ENCODE peak calls at places on chromosome 12, in ten cellular contexts. One of them, this sample, is unnamed.

GRCh38 chr12:94748726-94749421 is 98.5 kb upstream of the TMCC3 start:
- DNase-seq in A549: no peak
- DNase-seq in GM12892: no peak
- DNase-seq in heart left ventricle: no peak
- DNase-seq in IMR-90: no peak
- DNase-seq in lower leg skin: no peak
- DNase-seq in esophagus squamous epithelium: no peak
- DNase-seq in transverse colon: no peak
- DNase-seq in tibial nerve: no peak
- DNase-seq in spleen: no peak
- DNase-seq in this sample: no peak

GRCh38 chr12:101407054-101407437 is 526 bp downstream of the ARL1 start:
- DNase-seq in A549: no peak
- DNase-seq in GM12892: no peak
- DNase-seq in heart left ventricle: no peak
- DNase-seq in IMR-90: no peak
- DNase-seq in lower leg skin: no peak
- DNase-seq in esophagus squamous epithelium: no peak
- DNase-seq in transverse colon: no peak
- DNase-seq in tibial nerve: no peak
- DNase-seq in spleen: no peak
- DNase-seq in this sample: peak; percentile 19

GRCh38 chr12:53591301-53592206 is 34.6 kb downstream of the ATF7 start:
- DNase-seq in A549: no peak
- DNase-seq in GM12892: no peak
- DNase-seq in heart left ventricle: no peak
- DNase-seq in IMR-90: no peak
- DNase-seq in lower leg skin: no peak
- DNase-seq in esophagus squamous epithelium: no peak
- DNase-seq in transverse colon: no peak
- DNase-seq in tibial nerve: no peak
- DNase-seq in spleen: no peak
- DNase-seq in this sample: no peak

GRCh38 chr12:95736631-95737030 is 53.9 kb downstream of the NTN4 start:
- DNase-seq in A549: no peak
- DNase-seq in GM12892: no peak
- DNase-seq in heart left ventricle: peak; percentile 62
- DNase-seq in IMR-90: peak; percentile 47
- DNase-seq in lower leg skin: no peak
- DNase-seq in esophagus squamous epithelium: no peak
- DNase-seq in transverse colon: no peak
- DNase-seq in tibial nerve: no peak
- DNase-seq in spleen: no peak
- DNase-seq in this sample: no peak

GRCh38 chr12:127537070-127537469 is 729.9 kb upstream of the TMEM132C start:
- DNase-seq in A549: no peak
- DNase-seq in GM12892: no peak
- DNase-seq in heart left ventricle: no peak
- DNase-seq in IMR-90: no peak
- DNase-seq in lower leg skin: no peak
- DNase-seq in esophagus squamous epithelium: no peak
- DNase-seq in transverse colon: no peak
- DNase-seq in tibial nerve: no peak
- DNase-seq in spleen: no peak
- DNase-seq in this sample: no peak

GRCh38 chr12:49588761-49589516 is 16.5 kb downstream of the FAM186B start:
- DNase-seq in A549: no peak
- DNase-seq in GM12892: no peak
- DNase-seq in heart left ventricle: peak; percentile 50
- DNase-seq in IMR-90: no peak
- DNase-seq in lower leg skin: no peak
- DNase-seq in esophagus squamous epithelium: no peak
- DNase-seq in transverse colon: no peak
- DNase-seq in tibial nerve: no peak
- DNase-seq in spleen: no peak
- DNase-seq in this sample: no peak

GRCh38 chr12:6288235-6288634 is 22.2 kb upstream of the PLEKHG6 start:
- DNase-seq in A549: no peak
- DNase-seq in GM12892: no peak
- DNase-seq in heart left ventricle: no peak
- DNase-seq in IMR-90: peak; percentile 88
- DNase-seq in lower leg skin: no peak
- DNase-seq in esophagus squamous epithelium: no peak
- DNase-seq in transverse colon: no peak
- DNase-seq in tibial nerve: no peak
- DNase-seq in spleen: no peak
- DNase-seq in this sample: no peak

GRCh38 chr12:119594399-119594730 is 791 bp downstream of the TMEM233 start:
- DNase-seq in A549: no peak
- DNase-seq in GM12892: no peak
- DNase-seq in heart left ventricle: no peak
- DNase-seq in IMR-90: no peak
- DNase-seq in lower leg skin: no peak
- DNase-seq in esophagus squamous epithelium: no peak
- DNase-seq in transverse colon: no peak
- DNase-seq in tibial nerve: no peak
- DNase-seq in spleen: no peak
- DNase-seq in this sample: no peak

GRCh38 chr12:28878629-28879028 is 270.4 kb upstream of the FAR2 start:
- DNase-seq in A549: no peak
- DNase-seq in GM12892: no peak
- DNase-seq in heart left ventricle: no peak
- DNase-seq in IMR-90: no peak
- DNase-seq in lower leg skin: no peak
- DNase-seq in esophagus squamous epithelium: no peak
- DNase-seq in transverse colon: no peak
- DNase-seq in tibial nerve: no peak
- DNase-seq in spleen: no peak
- DNase-seq in this sample: no peak

GRCh38 chr12:13171921-13172859 is 24.3 kb upstream of the EMP1 start:
- DNase-seq in A549: peak; percentile 44
- DNase-seq in GM12892: no peak
- DNase-seq in heart left ventricle: no peak
- DNase-seq in IMR-90: no peak
- DNase-seq in lower leg skin: no peak
- DNase-seq in esophagus squamous epithelium: no peak
- DNase-seq in transverse colon: peak; percentile 30
- DNase-seq in tibial nerve: no peak
- DNase-seq in spleen: no peak
- DNase-seq in this sample: peak; percentile 45
- TF ChIP-seq POLR2A in A549: no peak
- TF ChIP-seq POLR2A in GM12892: no peak
- TF ChIP-seq POLR2A in heart left ventricle: no peak
- TF ChIP-seq POLR2A in IMR-90: no peak
- TF ChIP-seq POLR2A in lower leg skin: no peak
- TF ChIP-seq POLR2A in esophagus squamous epithelium: no peak
- TF ChIP-seq POLR2A in transverse colon: no peak
- TF ChIP-seq POLR2A in tibial nerve: no peak
- TF ChIP-seq POLR2A in spleen: no peak
- TF ChIP-seq POLR2A in this sample: no peak

GRCh38 chr12:69359531-69360347 is at the start of gene YEATS4:
- DNase-seq in A549: peak; percentile 95
- DNase-seq in GM12892: peak; percentile 84
- DNase-seq in heart left ventricle: peak; percentile 86
- DNase-seq in IMR-90: peak; percentile 88
- DNase-seq in lower leg skin: peak; percentile 77
- DNase-seq in esophagus squamous epithelium: peak; percentile 36
- DNase-seq in transverse colon: peak; percentile 88
- DNase-seq in tibial nerve: peak; percentile 62
- DNase-seq in spleen: peak; percentile 96
- DNase-seq in this sample: peak; percentile 84
- TF ChIP-seq POLR2A in A549: peak; percentile 87
- TF ChIP-seq POLR2A in GM12892: peak; percentile 87
- TF ChIP-seq POLR2A in heart left ventricle: no peak
- TF ChIP-seq POLR2A in IMR-90: peak; percentile 70
- TF ChIP-seq POLR2A in lower leg skin: no peak
- TF ChIP-seq POLR2A in esophagus squamous epithelium: peak; percentile 70
- TF ChIP-seq POLR2A in transverse colon: peak; percentile 78
- TF ChIP-seq POLR2A in tibial nerve: peak; percentile 57
- TF ChIP-seq POLR2A in spleen: peak; percentile 29
- TF ChIP-seq POLR2A in this sample: peak; percentile 67

GRCh38 chr12:130835011-130835410 is 4.0 kb downstream of the STX2 start:
- DNase-seq in A549: no peak
- DNase-seq in GM12892: no peak
- DNase-seq in heart left ventricle: no peak
- DNase-seq in IMR-90: no peak
- DNase-seq in lower leg skin: no peak
- DNase-seq in esophagus squamous epithelium: no peak
- DNase-seq in transverse colon: no peak
- DNase-seq in tibial nerve: no peak
- DNase-seq in spleen: no peak
- DNase-seq in this sample: no peak

GRCh38 chr12:130835436-130835835 is 3.6 kb downstream of the STX2 start:
- DNase-seq in A549: no peak
- DNase-seq in GM12892: no peak
- DNase-seq in heart left ventricle: no peak
- DNase-seq in IMR-90: no peak
- DNase-seq in lower leg skin: no peak
- DNase-seq in esophagus squamous epithelium: no peak
- DNase-seq in transverse colon: no peak
- DNase-seq in tibial nerve: no peak
- DNase-seq in spleen: no peak
- DNase-seq in this sample: no peak

GRCh38 chr12:130839770-130840355 is 813 bp upstream of the STX2 start:
- DNase-seq in A549: no peak
- DNase-seq in GM12892: no peak
- DNase-seq in heart left ventricle: no peak
- DNase-seq in IMR-90: no peak
- DNase-seq in lower leg skin: no peak
- DNase-seq in esophagus squamous epithelium: no peak
- DNase-seq in transverse colon: no peak
- DNase-seq in tibial nerve: no peak
- DNase-seq in spleen: no peak
- DNase-seq in this sample: no peak

GRCh38 chr12:130838284-130838950 is 633 bp downstream of the STX2 start:
- DNase-seq in A549: peak; percentile 25
- DNase-seq in GM12892: peak; percentile 41
- DNase-seq in heart left ventricle: peak; percentile 44
- DNase-seq in IMR-90: no peak
- DNase-seq in lower leg skin: peak; percentile 19
- DNase-seq in esophagus squamous epithelium: no peak
- DNase-seq in transverse colon: peak; percentile 25
- DNase-seq in tibial nerve: no peak
- DNase-seq in spleen: no peak
- DNase-seq in this sample: peak; percentile 29

DNA sequence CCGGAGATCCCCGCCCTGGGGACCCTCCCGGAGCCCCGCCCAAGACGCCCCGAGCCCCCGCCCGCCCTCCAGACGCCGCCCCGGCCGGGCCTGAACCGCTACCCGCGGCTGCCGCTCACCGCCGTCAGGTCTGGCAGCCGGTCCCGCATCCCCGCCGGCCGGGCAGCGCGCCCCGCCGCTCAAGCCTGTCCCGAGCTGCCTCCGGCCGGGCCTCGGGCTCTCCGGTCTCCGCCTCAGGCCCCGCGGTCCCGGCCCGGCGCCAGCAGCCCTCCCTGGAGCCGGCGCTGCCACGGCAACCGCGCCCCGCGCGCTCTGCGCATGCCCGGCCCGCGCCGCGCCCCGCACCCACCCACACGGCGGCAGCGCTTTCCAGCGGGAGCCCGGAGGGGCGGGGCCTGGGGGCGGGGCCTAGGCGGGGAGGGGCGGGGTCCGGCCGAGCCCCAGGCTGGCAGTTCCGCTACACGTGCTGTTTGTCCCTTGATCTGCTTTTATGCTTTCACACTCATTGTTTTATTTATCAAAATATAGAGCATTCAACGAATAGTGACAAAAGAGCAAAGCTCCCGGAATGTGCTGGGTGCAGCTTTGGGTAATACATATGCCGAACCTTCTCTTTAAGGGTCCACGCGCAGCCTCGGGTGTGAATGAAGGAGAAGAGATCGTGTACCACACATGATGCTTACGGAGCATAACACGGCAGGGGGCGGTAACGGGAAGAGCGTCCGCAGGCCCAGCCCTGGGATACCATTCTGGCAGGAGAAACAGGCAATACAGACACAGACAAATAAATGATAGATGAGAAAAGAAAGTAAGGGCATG is at the start of gene STX2:
- DNase-seq in A549: peak; percentile 82
- DNase-seq in GM12892: peak; percentile 91
- DNase-seq in heart left ventricle: peak; percentile 91
- DNase-seq in IMR-90: peak; percentile 74
- DNase-seq in lower leg skin: peak; percentile 76
- DNase-seq in esophagus squamous epithelium: peak; percentile 16
- DNase-seq in transverse colon: peak; percentile 89
- DNase-seq in tibial nerve: peak; percentile 83
- DNase-seq in spleen: peak; percentile 96
- DNase-seq in this sample: peak; percentile 92
- TF ChIP-seq POLR2A in A549: peak; percentile 32
- TF ChIP-seq POLR2A in GM12892: no peak
- TF ChIP-seq POLR2A in heart left ventricle: peak; percentile 25
- TF ChIP-seq POLR2A in IMR-90: no peak
- TF ChIP-seq POLR2A in lower leg skin: no peak
- TF ChIP-seq POLR2A in esophagus squamous epithelium: peak; percentile 15
- TF ChIP-seq POLR2A in transverse colon: no peak
- TF ChIP-seq POLR2A in tibial nerve: no peak
- TF ChIP-seq POLR2A in spleen: no peak
- TF ChIP-seq POLR2A in this sample: peak; percentile 52

GRCh38 chr12:80413462-80413861 is 30.6 kb upstream of the PTPRQ start:
- DNase-seq in A549: no peak
- DNase-seq in GM12892: no peak
- DNase-seq in heart left ventricle: no peak
- DNase-seq in IMR-90: no peak
- DNase-seq in lower leg skin: no peak
- DNase-seq in esophagus squamous epithelium: no peak
- DNase-seq in transverse colon: no peak
- DNase-seq in tibial nerve: no peak
- DNase-seq in spleen: no peak
- DNase-seq in this sample: no peak

GRCh38 chr12:80411787-80412186 is 32.2 kb upstream of the PTPRQ start:
- DNase-seq in A549: no peak
- DNase-seq in GM12892: no peak
- DNase-seq in heart left ventricle: no peak
- DNase-seq in IMR-90: no peak
- DNase-seq in lower leg skin: no peak
- DNase-seq in esophagus squamous epithelium: no peak
- DNase-seq in transverse colon: no peak
- DNase-seq in tibial nerve: no peak
- DNase-seq in spleen: no peak
- DNase-seq in this sample: no peak

DNA sequence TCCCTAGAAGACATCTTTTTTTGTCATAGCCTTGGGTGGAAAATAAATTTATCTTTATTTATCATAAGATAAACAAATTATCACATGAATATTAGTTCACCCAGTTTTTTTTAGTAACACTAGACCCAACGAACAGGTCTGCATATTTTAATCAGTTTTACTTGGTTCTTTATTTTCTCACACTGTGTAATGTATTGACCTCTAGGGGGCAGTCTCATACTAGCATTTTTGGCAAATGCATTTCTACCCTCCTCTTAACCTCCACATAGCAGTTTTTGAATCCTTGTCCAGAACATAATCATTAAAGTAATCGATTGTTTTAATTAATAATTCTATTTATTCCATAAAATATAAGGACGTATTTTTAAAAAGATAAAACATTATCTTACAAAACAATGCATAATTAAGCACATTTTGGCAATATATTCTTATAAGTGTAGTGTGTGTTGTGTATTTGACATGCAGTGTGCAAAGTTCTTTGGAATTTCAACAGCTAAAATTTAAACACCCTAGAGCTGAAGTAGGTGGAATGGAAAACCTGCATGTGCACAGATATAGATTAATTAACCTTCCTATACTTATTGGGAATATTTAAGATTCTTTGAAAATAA is 31.6 kb upstream of the PTPRQ start:
- DNase-seq in A549: peak; percentile 19
- DNase-seq in GM12892: no peak
- DNase-seq in heart left ventricle: no peak
- DNase-seq in IMR-90: peak; percentile 69
- DNase-seq in lower leg skin: no peak
- DNase-seq in esophagus squamous epithelium: no peak
- DNase-seq in transverse colon: no peak
- DNase-seq in tibial nerve: no peak
- DNase-seq in spleen: no peak
- DNase-seq in this sample: no peak
- TF ChIP-seq POLR2A in A549: no peak
- TF ChIP-seq POLR2A in GM12892: no peak
- TF ChIP-seq POLR2A in heart left ventricle: no peak
- TF ChIP-seq POLR2A in IMR-90: no peak
- TF ChIP-seq POLR2A in lower leg skin: no peak
- TF ChIP-seq POLR2A in esophagus squamous epithelium: no peak
- TF ChIP-seq POLR2A in transverse colon: no peak
- TF ChIP-seq POLR2A in tibial nerve: no peak
- TF ChIP-seq POLR2A in spleen: no peak
- TF ChIP-seq POLR2A in this sample: no peak